ENCODE peak calls at places on chromosomes 11 and 22, in seven cellular contexts. Z is fibroblast of mammary gland, J is fibroblast of pulmonary artery, Q is A549, W is neural progenitor cell, P is AG04450, M is body of pancreas. H is an unnamed sample.

GRCh38 chr22:27241430-27242110 is 560.0 kb downstream of the MN1 start:
- DNase-seq in Z (no peak), J (peak; percentile 44), Q (no peak), W (no peak), P (no peak), M (peak; percentile 93), H (no peak)

GRCh38 chr11:32809313-32809712 is 14.9 kb upstream of the CCDC73 start:
- DNase-seq in Z (peak; percentile 76), J (peak; percentile 84), Q (peak; percentile 66), W (peak; percentile 83), P (peak; percentile 48), M (peak; percentile 79), H (peak; percentile 75)

GRCh38 chr11:116927163-116927772 is 89.8 kb upstream of the APOA1 start:
- DNase-seq in Z (peak; percentile 29), J (no peak), Q (no peak), W (no peak), P (no peak), M (peak; percentile 11), H (peak; percentile 5)

GRCh38 chr11:108019870-108020540 is 11.3 kb downstream of the CUL5 start:
- DNase-seq in Z (peak; percentile 54), J (peak; percentile 32), Q (no peak), W (no peak), P (no peak), M (no peak), H (no peak)

GRCh38 chr11:2511421-2512369 is 66.9 kb downstream of the KCNQ1 start:
- DNase-seq in Z (no peak), J (no peak), Q (no peak), W (peak; percentile 1), P (no peak), M (no peak), H (no peak)

GRCh38 chr11:76215946-76216345 is 9.6 kb upstream of the WNT11 start:
- DNase-seq in Z (peak; percentile 50), J (no peak), Q (no peak), W (no peak), P (no peak), M (no peak), H (no peak)

GRCh38 chr11:61488651-61489291 is 19.8 kb upstream of the LRRC10B start:
- DNase-seq in Z (peak; percentile 30), J (peak; percentile 34), Q (no peak), W (peak; percentile 70), P (no peak), M (peak; percentile 80), H (peak; percentile 60)

GRCh38 chr11:116162541-116163230 is 610.1 kb downstream of the BUD13 start:
- DNase-seq in Z (no peak), J (no peak), Q (no peak), W (peak; percentile 87), P (no peak), M (peak; percentile 10), H (peak; percentile 53)

GRCh38 chr11:86676533-86677154 is 4.2 kb upstream of the ME3 start:
- DNase-seq in Z (no peak), J (peak; percentile 27), Q (no peak), W (peak; percentile 82), P (no peak), M (no peak), H (no peak)

GRCh38 chr11:45580399-45580798 is 85.0 kb downstream of the CHST1 start:
- DNase-seq in Z (peak; percentile 43), J (peak; percentile 64), Q (peak; percentile 11), W (peak; percentile 65), P (no peak), M (no peak), H (peak; percentile 43)

GRCh38 chr22:33985506-33985905 is 65.2 kb upstream of the LARGE1 start:
- DNase-seq in Z (no peak), J (no peak), Q (no peak), W (no peak), P (no peak), M (no peak), H (no peak)

GRCh38 chr22:23242473-23243001 is 62.2 kb downstream of the BCR start:
- DNase-seq in Z (no peak), J (no peak), Q (no peak), W (peak; percentile 88), P (no peak), M (no peak), H (peak; percentile 29)

GRCh38 chr22:33969052-33969451 is 48.8 kb upstream of the LARGE1 start:
- DNase-seq in Z (peak; percentile 3), J (no peak), Q (no peak), W (no peak), P (no peak), M (no peak), H (no peak)

GRCh38 chr11:96091476-96091875 is 167.6 kb upstream of the MTMR2 start:
- DNase-seq in Z (no peak), J (no peak), Q (no peak), W (no peak), P (no peak), M (no peak), H (no peak)

GRCh38 chr11:65422633-65423515 is at the start of gene NEAT1:
- DNase-seq in Z (peak; percentile 88), J (peak; percentile 97), Q (no peak), W (peak; percentile 77), P (no peak), M (peak; percentile 97), H (peak; percentile 77)

GRCh38 chr11:84313830-84314359 is 1027.7 kb upstream of the CCDC90B start:
- DNase-seq in Z (peak; percentile 69), J (peak; percentile 15), Q (no peak), W (no peak), P (no peak), M (no peak), H (no peak)

GRCh38 chr22:46066691-46067090 is 83.6 kb upstream of the PPARA start:
- DNase-seq in Z (peak; percentile 87), J (no peak), Q (no peak), W (no peak), P (no peak), M (no peak), H (no peak)

GRCh38 chr11:95512177-95512576 is 277.4 kb downstream of the FAM76B start:
- DNase-seq in Z (peak; percentile 99), J (peak; percentile 53), Q (no peak), W (no peak), P (no peak), M (peak; percentile 42), H (no peak)

GRCh38 chr11:122910775-122911174 is 28.2 kb downstream of the JHY start:
- DNase-seq in Z (peak; percentile 55), J (peak; percentile 45), Q (no peak), W (peak; percentile 41), P (no peak), M (no peak), H (no peak)

GRCh38 chr11:57085604-57086003 is 96.1 kb upstream of the LRRC55 start:
- DNase-seq in Z (peak; percentile 8), J (peak; percentile 16), Q (no peak), W (no peak), P (no peak), M (no peak), H (no peak)
- TF ChIP-seq CTCF in Z (peak; percentile 32), J (peak; percentile 26), Q (no peak), W (peak; percentile 14), P (peak; percentile 30), M (no peak), H (peak; percentile 25)

DNA sequence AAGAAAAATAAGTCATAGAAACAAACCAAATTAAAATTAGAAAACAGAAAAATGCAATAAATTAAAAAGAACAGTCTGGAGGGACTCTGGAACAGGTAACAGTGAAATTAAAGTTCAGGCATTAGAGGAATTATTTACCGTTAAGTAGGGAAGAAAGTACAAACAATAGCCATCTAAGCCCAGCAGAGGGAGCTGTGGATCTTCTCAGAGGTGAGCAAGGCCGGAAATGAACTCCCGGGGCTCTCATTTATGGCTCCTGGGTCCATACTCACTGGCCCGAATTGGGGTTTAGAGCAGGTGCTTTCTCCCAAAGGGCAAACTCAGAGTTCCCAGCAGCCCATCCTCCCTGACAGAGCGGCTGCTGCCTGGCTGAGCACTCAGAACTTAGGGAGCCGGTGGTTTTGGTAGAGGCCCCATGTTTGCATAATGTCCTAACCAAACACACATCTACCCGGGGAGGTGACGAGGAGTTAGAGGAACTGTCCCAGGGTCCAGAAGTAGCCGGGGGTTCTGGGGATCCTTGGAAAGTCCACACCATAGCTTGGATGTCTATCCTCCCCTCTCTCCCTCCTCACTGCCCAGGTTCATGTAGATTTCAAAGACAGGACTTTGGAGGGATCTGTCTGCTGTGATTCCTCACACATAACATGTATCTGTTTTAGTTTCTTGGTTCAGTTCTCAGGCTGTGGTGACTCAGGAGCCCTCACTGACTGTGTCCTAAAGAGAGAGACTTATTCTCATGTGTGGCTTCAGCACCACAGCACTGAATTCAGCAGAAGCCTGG is 87.7 kb upstream of the VPREB1 start:
- DNase-seq in Z (peak; percentile 71), J (peak; percentile 78), Q (peak; percentile 64), W (peak; percentile 82), P (peak; percentile 33), M (peak; percentile 85), H (peak; percentile 45)
- TF ChIP-seq CTCF in Z (peak; percentile 77), J (peak; percentile 76), Q (peak; percentile 59), W (peak; percentile 83), P (peak; percentile 76), M (peak; percentile 69), H (peak; percentile 80)

GRCh38 chr11:89441606-89442005 is 49.6 kb downstream of the NOX4 start:
- DNase-seq in Z (no peak), J (no peak), Q (no peak), W (no peak), P (no peak), M (no peak), H (no peak)

GRCh38 chr11:89442801-89443200 is 48.4 kb downstream of the NOX4 start:
- DNase-seq in Z (no peak), J (no peak), Q (no peak), W (no peak), P (no peak), M (no peak), H (no peak)

GRCh38 chr11:89433278-89433677 is 57.9 kb downstream of the NOX4 start:
- DNase-seq in Z (no peak), J (no peak), Q (no peak), W (no peak), P (no peak), M (no peak), H (no peak)

GRCh38 chr11:89436071-89436470 is 55.1 kb downstream of the NOX4 start:
- DNase-seq in Z (peak; percentile 27), J (peak; percentile 76), Q (no peak), W (peak; percentile 35), P (peak; percentile 7), M (no peak), H (no peak)

DNA sequence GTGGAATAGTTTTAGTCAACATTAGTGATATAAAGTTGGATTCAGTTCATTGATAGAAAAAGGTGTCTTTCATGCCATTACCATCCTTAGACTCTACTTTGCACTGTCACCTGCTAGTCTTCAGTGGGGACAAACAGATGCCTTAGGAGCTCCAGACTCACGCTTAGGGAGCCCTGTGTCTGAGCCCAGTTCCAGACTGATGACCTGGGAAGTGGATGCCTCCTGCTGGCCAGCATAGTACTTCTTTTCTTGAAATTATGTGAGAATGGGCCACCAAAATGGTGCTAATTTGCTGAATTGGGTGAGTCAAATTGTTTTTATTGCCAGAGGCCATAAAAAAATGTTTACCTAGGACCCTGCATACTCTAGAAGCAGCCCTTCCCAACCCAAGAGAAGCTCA is 53.9 kb downstream of the NOX4 start:
- DNase-seq in Z (peak; percentile 7), J (no peak), Q (no peak), W (peak; percentile 13), P (no peak), M (no peak), H (no peak)
- TF ChIP-seq CTCF in Z (peak; percentile 13), J (no peak), Q (no peak), W (peak; percentile 21), P (no peak), M (no peak), H (no peak)

GRCh38 chr22:41952713-41953112 is 763 bp downstream of the SMIM45 start:
- DNase-seq in Z (no peak), J (no peak), Q (no peak), W (no peak), P (no peak), M (no peak), H (no peak)

GRCh38 chr22:41963453-41964105 is 5.7 kb upstream of the SEPTIN3 start:
- DNase-seq in Z (peak; percentile 30), J (peak; percentile 70), Q (no peak), W (peak; percentile 65), P (no peak), M (no peak), H (no peak)

GRCh38 chr22:41957941-41958556 is 6.1 kb downstream of the SMIM45 start:
- DNase-seq in Z (no peak), J (no peak), Q (no peak), W (no peak), P (no peak), M (no peak), H (no peak)
- TF ChIP-seq CTCF in Z (no peak), J (no peak), Q (no peak), W (no peak), P (no peak), M (no peak), H (peak; percentile 45)